ENCODE peak calls at places on chromosomes 7 and 10, in four cellular contexts. One of them, this sample, is unnamed.

GRCh38 chr10:102511562-102512274 is 7.9 kb downstream of the SUFU start:
- DNase-seq in Caco-2: no peak
- DNase-seq in GM10248: peak
- DNase-seq in activated T-cell treated with anti-CD3 and anti-CD28 coated beads, Interleukin-2, amount 50 U/mL, for 72 hours: no peak
- DNase-seq in this sample: no peak

GRCh38 chr7:157794764-157795101 is 457.9 kb downstream of the DNAJB6 start:
- DNase-seq in Caco-2: no peak
- DNase-seq in GM10248: no peak
- DNase-seq in activated T-cell treated with anti-CD3 and anti-CD28 coated beads, Interleukin-2, amount 50 U/mL, for 72 hours: no peak
- DNase-seq in this sample: no peak

GRCh38 chr10:73906524-73907447 is 4.1 kb upstream of the PLAU start:
- DNase-seq in Caco-2: peak
- DNase-seq in GM10248: no peak
- DNase-seq in activated T-cell treated with anti-CD3 and anti-CD28 coated beads, Interleukin-2, amount 50 U/mL, for 72 hours: no peak
- DNase-seq in this sample: peak

GRCh38 chr10:97333601-97334369 is 744 bp downstream of the FRAT2 start:
- DNase-seq in Caco-2: peak
- DNase-seq in GM10248: no peak
- DNase-seq in activated T-cell treated with anti-CD3 and anti-CD28 coated beads, Interleukin-2, amount 50 U/mL, for 72 hours: peak
- DNase-seq in this sample: peak

GRCh38 chr7:22094413-22095304 is 149.0 kb upstream of the CDCA7L start:
- DNase-seq in Caco-2: no peak
- DNase-seq in GM10248: no peak
- DNase-seq in activated T-cell treated with anti-CD3 and anti-CD28 coated beads, Interleukin-2, amount 50 U/mL, for 72 hours: no peak
- DNase-seq in this sample: peak

GRCh38 chr7:40827217-40828085 is 692.6 kb downstream of the SUGCT start:
- DNase-seq in Caco-2: no peak
- DNase-seq in GM10248: no peak
- DNase-seq in activated T-cell treated with anti-CD3 and anti-CD28 coated beads, Interleukin-2, amount 50 U/mL, for 72 hours: no peak
- DNase-seq in this sample: no peak

GRCh38 chr7:116316838-116317612 is 106.7 kb downstream of the TES start:
- DNase-seq in Caco-2: no peak
- DNase-seq in GM10248: peak
- DNase-seq in activated T-cell treated with anti-CD3 and anti-CD28 coated beads, Interleukin-2, amount 50 U/mL, for 72 hours: peak
- DNase-seq in this sample: peak

GRCh38 chr10:3339531-3339950 is 167.0 kb upstream of the PITRM1 start:
- DNase-seq in Caco-2: no peak
- DNase-seq in GM10248: no peak
- DNase-seq in activated T-cell treated with anti-CD3 and anti-CD28 coated beads, Interleukin-2, amount 50 U/mL, for 72 hours: no peak
- DNase-seq in this sample: no peak

GRCh38 chr10:5596611-5597341 is 69.6 kb downstream of the ASB13 start:
- DNase-seq in Caco-2: no peak
- DNase-seq in GM10248: no peak
- DNase-seq in activated T-cell treated with anti-CD3 and anti-CD28 coated beads, Interleukin-2, amount 50 U/mL, for 72 hours: no peak
- DNase-seq in this sample: no peak

GRCh38 chr10:78925800-78926319 is 142.9 kb upstream of the ZMIZ1 start:
- DNase-seq in Caco-2: no peak
- DNase-seq in GM10248: no peak
- DNase-seq in activated T-cell treated with anti-CD3 and anti-CD28 coated beads, Interleukin-2, amount 50 U/mL, for 72 hours: no peak
- DNase-seq in this sample: peak

GRCh38 chr10:18359839-18360238 is 219.6 kb downstream of the CACNB2 start:
- DNase-seq in Caco-2: no peak
- DNase-seq in GM10248: no peak
- DNase-seq in activated T-cell treated with anti-CD3 and anti-CD28 coated beads, Interleukin-2, amount 50 U/mL, for 72 hours: no peak
- DNase-seq in this sample: no peak

GRCh38 chr7:78148166-78148894 is 349.8 kb downstream of the PHTF2 start:
- DNase-seq in Caco-2: no peak
- DNase-seq in GM10248: no peak
- DNase-seq in activated T-cell treated with anti-CD3 and anti-CD28 coated beads, Interleukin-2, amount 50 U/mL, for 72 hours: no peak
- DNase-seq in this sample: no peak

GRCh38 chr10:851891-852290 is 79.6 kb downstream of the LARP4B start:
- DNase-seq in Caco-2: no peak
- DNase-seq in GM10248: peak
- DNase-seq in activated T-cell treated with anti-CD3 and anti-CD28 coated beads, Interleukin-2, amount 50 U/mL, for 72 hours: no peak
- DNase-seq in this sample: no peak

GRCh38 chr7:70392282-70392681 is 739.7 kb upstream of the GALNT17 start:
- DNase-seq in Caco-2: no peak
- DNase-seq in GM10248: no peak
- DNase-seq in activated T-cell treated with anti-CD3 and anti-CD28 coated beads, Interleukin-2, amount 50 U/mL, for 72 hours: no peak
- DNase-seq in this sample: no peak

GRCh38 chr10:130737622-130738021 is 573.9 kb downstream of the TCERG1L start:
- DNase-seq in Caco-2: peak
- DNase-seq in GM10248: no peak
- DNase-seq in activated T-cell treated with anti-CD3 and anti-CD28 coated beads, Interleukin-2, amount 50 U/mL, for 72 hours: no peak
- DNase-seq in this sample: no peak

GRCh38 chr10:132918264-132918616 is 24.1 kb downstream of the CFAP46 start:
- DNase-seq in Caco-2: no peak
- DNase-seq in GM10248: no peak
- DNase-seq in activated T-cell treated with anti-CD3 and anti-CD28 coated beads, Interleukin-2, amount 50 U/mL, for 72 hours: no peak
- DNase-seq in this sample: no peak

GRCh38 chr10:71597821-71598498 is 121.6 kb downstream of the C10orf105 start:
- DNase-seq in Caco-2: no peak
- DNase-seq in GM10248: peak
- DNase-seq in activated T-cell treated with anti-CD3 and anti-CD28 coated beads, Interleukin-2, amount 50 U/mL, for 72 hours: no peak
- DNase-seq in this sample: no peak

GRCh38 chr7:105521027-105521730 is 892 bp downstream of the PUS7 start:
- DNase-seq in Caco-2: peak
- DNase-seq in GM10248: peak
- DNase-seq in activated T-cell treated with anti-CD3 and anti-CD28 coated beads, Interleukin-2, amount 50 U/mL, for 72 hours: peak
- DNase-seq in this sample: no peak

GRCh38 chr7:11188529-11189310 is 215.0 kb downstream of the PHF14 start:
- DNase-seq in Caco-2: no peak
- DNase-seq in GM10248: no peak
- DNase-seq in activated T-cell treated with anti-CD3 and anti-CD28 coated beads, Interleukin-2, amount 50 U/mL, for 72 hours: no peak
- DNase-seq in this sample: no peak

GRCh38 chr7:149004405-149005370 is 23.6 kb downstream of the PDIA4 start:
- DNase-seq in Caco-2: no peak
- DNase-seq in GM10248: no peak
- DNase-seq in activated T-cell treated with anti-CD3 and anti-CD28 coated beads, Interleukin-2, amount 50 U/mL, for 72 hours: no peak
- DNase-seq in this sample: no peak

GRCh38 chr7:142612264-142612881 is 136.9 kb upstream of the PRSS1 start:
- DNase-seq in Caco-2: no peak
- DNase-seq in GM10248: no peak
- DNase-seq in activated T-cell treated with anti-CD3 and anti-CD28 coated beads, Interleukin-2, amount 50 U/mL, for 72 hours: no peak
- DNase-seq in this sample: no peak

GRCh38 chr10:22646291-22646926 is 68.0 kb downstream of the PIP4K2A start:
- DNase-seq in Caco-2: no peak
- DNase-seq in GM10248: peak
- DNase-seq in activated T-cell treated with anti-CD3 and anti-CD28 coated beads, Interleukin-2, amount 50 U/mL, for 72 hours: no peak
- DNase-seq in this sample: no peak

GRCh38 chr10:36256166-36256565 is 614.1 kb upstream of the FZD8 start:
- DNase-seq in Caco-2: no peak
- DNase-seq in GM10248: no peak
- DNase-seq in activated T-cell treated with anti-CD3 and anti-CD28 coated beads, Interleukin-2, amount 50 U/mL, for 72 hours: no peak
- DNase-seq in this sample: no peak

GRCh38 chr7:30382607-30383006 is 96.0 kb downstream of the NOD1 start:
- DNase-seq in Caco-2: no peak
- DNase-seq in GM10248: no peak
- DNase-seq in activated T-cell treated with anti-CD3 and anti-CD28 coated beads, Interleukin-2, amount 50 U/mL, for 72 hours: no peak
- DNase-seq in this sample: no peak

GRCh38 chr7:55112056-55112455 is 93.2 kb downstream of the EGFR start:
- DNase-seq in Caco-2: no peak
- DNase-seq in GM10248: no peak
- DNase-seq in activated T-cell treated with anti-CD3 and anti-CD28 coated beads, Interleukin-2, amount 50 U/mL, for 72 hours: no peak
- DNase-seq in this sample: no peak

GRCh38 chr7:129958643-129959479 is 6.1 kb upstream of the UBE2H start:
- DNase-seq in Caco-2: peak
- DNase-seq in GM10248: no peak
- DNase-seq in activated T-cell treated with anti-CD3 and anti-CD28 coated beads, Interleukin-2, amount 50 U/mL, for 72 hours: no peak
- DNase-seq in this sample: peak

GRCh38 chr10:69281507-69282413 is 3.5 kb downstream of the HK1 start:
- DNase-seq in Caco-2: no peak
- DNase-seq in GM10248: no peak
- DNase-seq in activated T-cell treated with anti-CD3 and anti-CD28 coated beads, Interleukin-2, amount 50 U/mL, for 72 hours: no peak
- DNase-seq in this sample: no peak

GRCh38 chr10:14039968-14040668 is 290.6 kb downstream of the FRMD4A start:
- DNase-seq in Caco-2: peak
- DNase-seq in GM10248: no peak
- DNase-seq in activated T-cell treated with anti-CD3 and anti-CD28 coated beads, Interleukin-2, amount 50 U/mL, for 72 hours: no peak
- DNase-seq in this sample: no peak

GRCh38 chr10:3190817-3191216 is 18.2 kb upstream of the PITRM1 start:
- DNase-seq in Caco-2: no peak
- DNase-seq in GM10248: no peak
- DNase-seq in activated T-cell treated with anti-CD3 and anti-CD28 coated beads, Interleukin-2, amount 50 U/mL, for 72 hours: no peak
- DNase-seq in this sample: no peak

GRCh38 chr7:130127404-130128395 is 57.4 kb downstream of the KLHDC10 start:
- DNase-seq in Caco-2: no peak
- DNase-seq in GM10248: no peak
- DNase-seq in activated T-cell treated with anti-CD3 and anti-CD28 coated beads, Interleukin-2, amount 50 U/mL, for 72 hours: no peak
- DNase-seq in this sample: no peak

GRCh38 chr7:102012941-102013461 is 195.6 kb downstream of the CUX1 start:
- DNase-seq in Caco-2: peak
- DNase-seq in GM10248: no peak
- DNase-seq in activated T-cell treated with anti-CD3 and anti-CD28 coated beads, Interleukin-2, amount 50 U/mL, for 72 hours: no peak
- DNase-seq in this sample: no peak

GRCh38 chr10:100907773-100908172 is 5.0 kb upstream of the SLF2 start:
- DNase-seq in Caco-2: no peak
- DNase-seq in GM10248: no peak
- DNase-seq in activated T-cell treated with anti-CD3 and anti-CD28 coated beads, Interleukin-2, amount 50 U/mL, for 72 hours: no peak
- DNase-seq in this sample: no peak

GRCh38 chr10:75978213-75978612 is 546.8 kb downstream of the LRMDA start:
- DNase-seq in Caco-2: no peak
- DNase-seq in GM10248: no peak
- DNase-seq in activated T-cell treated with anti-CD3 and anti-CD28 coated beads, Interleukin-2, amount 50 U/mL, for 72 hours: no peak
- DNase-seq in this sample: no peak

GRCh38 chr10:132884041-132884440 is 58.3 kb downstream of the CFAP46 start:
- DNase-seq in Caco-2: peak
- DNase-seq in GM10248: no peak
- DNase-seq in activated T-cell treated with anti-CD3 and anti-CD28 coated beads, Interleukin-2, amount 50 U/mL, for 72 hours: no peak
- DNase-seq in this sample: no peak

GRCh38 chr7:76187246-76187645 is 14.4 kb upstream of the SRRM3 start:
- DNase-seq in Caco-2: no peak
- DNase-seq in GM10248: no peak
- DNase-seq in activated T-cell treated with anti-CD3 and anti-CD28 coated beads, Interleukin-2, amount 50 U/mL, for 72 hours: no peak
- DNase-seq in this sample: no peak

GRCh38 chr10:128475686-128476410 is 349.6 kb upstream of the MKI67 start:
- DNase-seq in Caco-2: no peak
- DNase-seq in GM10248: no peak
- DNase-seq in activated T-cell treated with anti-CD3 and anti-CD28 coated beads, Interleukin-2, amount 50 U/mL, for 72 hours: no peak
- DNase-seq in this sample: no peak